ENCODE peak calls at places on chromosomes 2 and 18, in seven cellular contexts. One of them, this sample, is unnamed.

GRCh38 chr2:216740557-216741222 is 45.3 kb upstream of the IGFBP5 start:
- DNase-seq in lung: no peak
- DNase-seq in CD4-positive, CD25-positive, alpha-beta regulatory T cell: no peak
- DNase-seq in pancreas: no peak
- DNase-seq in A549: no peak
- DNase-seq in stomach: no peak
- DNase-seq in colonic mucosa: no peak
- DNase-seq in this sample: no peak

GRCh38 chr2:156457523-156458228 is 21.5 kb downstream of the GPD2 start:
- DNase-seq in CD4-positive, CD25-positive, alpha-beta regulatory T cell: no peak
- DNase-seq in pancreas: no peak
- DNase-seq in stomach: no peak
- DNase-seq in A549: no peak
- DNase-seq in colonic mucosa: no peak
- DNase-seq in lung: no peak
- DNase-seq in this sample: no peak

GRCh38 chr2:159169187-159169586 is 117.3 kb downstream of the WDSUB1 start:
- DNase-seq in colonic mucosa: no peak
- DNase-seq in A549: no peak
- DNase-seq in lung: no peak
- DNase-seq in pancreas: no peak
- DNase-seq in stomach: no peak
- DNase-seq in CD4-positive, CD25-positive, alpha-beta regulatory T cell: no peak
- DNase-seq in this sample: no peak

GRCh38 chr18:30376515-30376914 is 666.0 kb downstream of the DSC3 start:
- DNase-seq in lung: no peak
- DNase-seq in CD4-positive, CD25-positive, alpha-beta regulatory T cell: no peak
- DNase-seq in A549: peak
- DNase-seq in pancreas: no peak
- DNase-seq in colonic mucosa: no peak
- DNase-seq in stomach: no peak
- DNase-seq in this sample: no peak

GRCh38 chr18:36389027-36389426 is 91.5 kb downstream of the FHOD3 start:
- DNase-seq in A549: no peak
- DNase-seq in CD4-positive, CD25-positive, alpha-beta regulatory T cell: no peak
- DNase-seq in stomach: no peak
- DNase-seq in colonic mucosa: no peak
- DNase-seq in pancreas: no peak
- DNase-seq in lung: no peak
- DNase-seq in this sample: no peak

GRCh38 chr18:48613589-48613988 is 74.8 kb downstream of the CTIF start:
- DNase-seq in stomach: no peak
- DNase-seq in colonic mucosa: peak
- DNase-seq in pancreas: peak
- DNase-seq in CD4-positive, CD25-positive, alpha-beta regulatory T cell: no peak
- DNase-seq in A549: no peak
- DNase-seq in lung: no peak
- DNase-seq in this sample: no peak

GRCh38 chr18:25650201-25650941 is 298.4 kb upstream of the ZNF521 start:
- DNase-seq in lung: no peak
- DNase-seq in colonic mucosa: no peak
- DNase-seq in CD4-positive, CD25-positive, alpha-beta regulatory T cell: no peak
- DNase-seq in A549: no peak
- DNase-seq in pancreas: no peak
- DNase-seq in stomach: no peak
- DNase-seq in this sample: no peak

GRCh38 chr2:234588054-234588430 is 91.2 kb upstream of the ARL4C start:
- DNase-seq in colonic mucosa: no peak
- DNase-seq in pancreas: no peak
- DNase-seq in stomach: no peak
- DNase-seq in A549: no peak
- DNase-seq in CD4-positive, CD25-positive, alpha-beta regulatory T cell: no peak
- DNase-seq in lung: peak
- DNase-seq in this sample: no peak

GRCh38 chr2:167862296-167862695 is 385.1 kb downstream of the STK39 start:
- DNase-seq in stomach: no peak
- DNase-seq in CD4-positive, CD25-positive, alpha-beta regulatory T cell: no peak
- DNase-seq in A549: no peak
- DNase-seq in lung: no peak
- DNase-seq in pancreas: no peak
- DNase-seq in colonic mucosa: no peak
- DNase-seq in this sample: no peak

GRCh38 chr2:100655446-100655845 is 92.7 kb downstream of the PDCL3 start:
- DNase-seq in colonic mucosa: no peak
- DNase-seq in stomach: no peak
- DNase-seq in pancreas: no peak
- DNase-seq in A549: no peak
- DNase-seq in lung: no peak
- DNase-seq in CD4-positive, CD25-positive, alpha-beta regulatory T cell: no peak
- DNase-seq in this sample: no peak

GRCh38 chr18:53689886-53690285 is 534.6 kb downstream of the MBD2 start:
- DNase-seq in stomach: no peak
- DNase-seq in colonic mucosa: no peak
- DNase-seq in pancreas: no peak
- DNase-seq in lung: no peak
- DNase-seq in A549: no peak
- DNase-seq in CD4-positive, CD25-positive, alpha-beta regulatory T cell: no peak
- DNase-seq in this sample: peak

GRCh38 chr2:112811276-112811831 is 25.2 kb downstream of the IL1B start:
- DNase-seq in lung: no peak
- DNase-seq in CD4-positive, CD25-positive, alpha-beta regulatory T cell: no peak
- DNase-seq in pancreas: no peak
- DNase-seq in stomach: no peak
- DNase-seq in colonic mucosa: no peak
- DNase-seq in A549: no peak
- DNase-seq in this sample: no peak

GRCh38 chr2:112814278-112814677 is 22.3 kb downstream of the IL1B start:
- DNase-seq in CD4-positive, CD25-positive, alpha-beta regulatory T cell: no peak
- DNase-seq in pancreas: no peak
- DNase-seq in A549: no peak
- DNase-seq in lung: no peak
- DNase-seq in stomach: no peak
- DNase-seq in colonic mucosa: no peak
- DNase-seq in this sample: no peak

GRCh38 chr2:112812318-112813042 is 24.1 kb downstream of the IL1B start:
- DNase-seq in stomach: no peak
- DNase-seq in pancreas: no peak
- DNase-seq in lung: no peak
- DNase-seq in A549: no peak
- DNase-seq in CD4-positive, CD25-positive, alpha-beta regulatory T cell: no peak
- DNase-seq in colonic mucosa: no peak
- DNase-seq in this sample: no peak

GRCh38 chr2:112813043-112813966 is 23.3 kb downstream of the IL1B start:
- DNase-seq in colonic mucosa: no peak
- DNase-seq in A549: no peak
- DNase-seq in CD4-positive, CD25-positive, alpha-beta regulatory T cell: no peak
- DNase-seq in pancreas: no peak
- DNase-seq in stomach: no peak
- DNase-seq in lung: no peak
- DNase-seq in this sample: no peak

DNA sequence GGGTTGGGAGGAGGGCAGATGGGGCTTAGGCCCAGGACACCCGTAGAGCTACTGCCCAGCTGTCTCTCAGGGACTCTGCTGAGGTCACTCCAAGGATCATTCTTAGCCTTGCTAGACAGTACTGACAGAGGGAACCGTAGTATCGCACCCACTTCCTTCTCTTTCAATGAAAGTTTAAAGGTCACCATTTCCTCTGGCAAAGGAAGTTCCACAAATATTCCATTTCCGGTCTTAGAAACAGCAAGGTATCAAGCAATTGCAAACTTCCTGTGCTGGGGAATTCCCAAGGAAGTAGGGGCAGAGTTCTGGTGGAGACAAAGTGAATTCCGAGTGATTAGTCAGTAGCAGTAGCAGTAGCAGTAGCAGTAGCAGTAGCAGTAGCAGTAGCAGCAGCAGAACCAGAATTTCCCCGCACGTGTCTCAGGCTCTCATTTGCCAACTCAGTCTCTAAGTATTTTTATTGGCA is 24.7 kb downstream of the IL1B start:
- DNase-seq in A549: peak
- DNase-seq in pancreas: no peak
- DNase-seq in lung: no peak
- DNase-seq in CD4-positive, CD25-positive, alpha-beta regulatory T cell: no peak
- DNase-seq in stomach: no peak
- DNase-seq in colonic mucosa: peak
- DNase-seq in this sample: no peak
- H3K27ac ChIP-seq in A549: peak
- H3K27ac ChIP-seq in pancreas: no peak
- H3K27ac ChIP-seq in lung: peak
- H3K27ac ChIP-seq in CD4-positive, CD25-positive, alpha-beta regulatory T cell: no peak
- H3K27ac ChIP-seq in stomach: peak
- H3K27ac ChIP-seq in colonic mucosa: peak
- H3K27ac ChIP-seq in this sample: no peak

GRCh38 chr18:11283531-11284071 is 134.2 kb upstream of the PIEZO2 start:
- DNase-seq in pancreas: no peak
- DNase-seq in A549: no peak
- DNase-seq in CD4-positive, CD25-positive, alpha-beta regulatory T cell: no peak
- DNase-seq in colonic mucosa: no peak
- DNase-seq in lung: no peak
- DNase-seq in stomach: no peak
- DNase-seq in this sample: no peak
- H3K27ac ChIP-seq in pancreas: no peak
- H3K27ac ChIP-seq in A549: no peak
- H3K27ac ChIP-seq in CD4-positive, CD25-positive, alpha-beta regulatory T cell: no peak
- H3K27ac ChIP-seq in colonic mucosa: no peak
- H3K27ac ChIP-seq in lung: no peak
- H3K27ac ChIP-seq in stomach: no peak
- H3K27ac ChIP-seq in this sample: no peak

GRCh38 chr18:60404686-60405085 is 32.1 kb upstream of the MC4R start:
- DNase-seq in lung: no peak
- DNase-seq in stomach: no peak
- DNase-seq in pancreas: no peak
- DNase-seq in colonic mucosa: no peak
- DNase-seq in CD4-positive, CD25-positive, alpha-beta regulatory T cell: no peak
- DNase-seq in A549: no peak
- DNase-seq in this sample: peak
- H3K27ac ChIP-seq in lung: no peak
- H3K27ac ChIP-seq in stomach: no peak
- H3K27ac ChIP-seq in pancreas: no peak
- H3K27ac ChIP-seq in colonic mucosa: no peak
- H3K27ac ChIP-seq in CD4-positive, CD25-positive, alpha-beta regulatory T cell: no peak
- H3K27ac ChIP-seq in A549: no peak
- H3K27ac ChIP-seq in this sample: no peak

GRCh38 chr2:204751472-204751871 is 206.2 kb downstream of the PARD3B start:
- DNase-seq in lung: no peak
- DNase-seq in pancreas: no peak
- DNase-seq in A549: no peak
- DNase-seq in stomach: no peak
- DNase-seq in CD4-positive, CD25-positive, alpha-beta regulatory T cell: no peak
- DNase-seq in colonic mucosa: no peak
- DNase-seq in this sample: no peak

GRCh38 chr2:204754898-204755297 is 209.6 kb downstream of the PARD3B start:
- DNase-seq in A549: no peak
- DNase-seq in stomach: no peak
- DNase-seq in CD4-positive, CD25-positive, alpha-beta regulatory T cell: no peak
- DNase-seq in lung: no peak
- DNase-seq in colonic mucosa: no peak
- DNase-seq in pancreas: no peak
- DNase-seq in this sample: no peak

GRCh38 chr2:204748286-204748685 is 203.0 kb downstream of the PARD3B start:
- DNase-seq in colonic mucosa: no peak
- DNase-seq in CD4-positive, CD25-positive, alpha-beta regulatory T cell: no peak
- DNase-seq in lung: no peak
- DNase-seq in stomach: no peak
- DNase-seq in pancreas: no peak
- DNase-seq in A549: no peak
- DNase-seq in this sample: no peak

GRCh38 chr2:204753841-204754240 is 208.6 kb downstream of the PARD3B start:
- DNase-seq in CD4-positive, CD25-positive, alpha-beta regulatory T cell: no peak
- DNase-seq in stomach: no peak
- DNase-seq in lung: no peak
- DNase-seq in A549: no peak
- DNase-seq in pancreas: no peak
- DNase-seq in colonic mucosa: no peak
- DNase-seq in this sample: no peak

GRCh38 chr2:204749319-204749718 is 204.0 kb downstream of the PARD3B start:
- DNase-seq in CD4-positive, CD25-positive, alpha-beta regulatory T cell: no peak
- DNase-seq in stomach: no peak
- DNase-seq in lung: no peak
- DNase-seq in A549: no peak
- DNase-seq in colonic mucosa: no peak
- DNase-seq in pancreas: no peak
- DNase-seq in this sample: no peak
- H3K27ac ChIP-seq in CD4-positive, CD25-positive, alpha-beta regulatory T cell: no peak
- H3K27ac ChIP-seq in stomach: no peak
- H3K27ac ChIP-seq in lung: no peak
- H3K27ac ChIP-seq in A549: no peak
- H3K27ac ChIP-seq in colonic mucosa: no peak
- H3K27ac ChIP-seq in pancreas: no peak
- H3K27ac ChIP-seq in this sample: no peak

GRCh38 chr2:207630491-207630890 is 5.3 kb upstream of the METTL21A start:
- DNase-seq in pancreas: no peak
- DNase-seq in lung: no peak
- DNase-seq in A549: no peak
- DNase-seq in stomach: no peak
- DNase-seq in CD4-positive, CD25-positive, alpha-beta regulatory T cell: no peak
- DNase-seq in colonic mucosa: no peak
- DNase-seq in this sample: no peak
- H3K27ac ChIP-seq in pancreas: no peak
- H3K27ac ChIP-seq in lung: no peak
- H3K27ac ChIP-seq in A549: peak
- H3K27ac ChIP-seq in stomach: no peak
- H3K27ac ChIP-seq in CD4-positive, CD25-positive, alpha-beta regulatory T cell: no peak
- H3K27ac ChIP-seq in colonic mucosa: no peak
- H3K27ac ChIP-seq in this sample: no peak

GRCh38 chr2:74003494-74004211 is 18.9 kb downstream of the TET3 start:
- DNase-seq in A549: no peak
- DNase-seq in lung: no peak
- DNase-seq in stomach: no peak
- DNase-seq in colonic mucosa: no peak
- DNase-seq in pancreas: no peak
- DNase-seq in CD4-positive, CD25-positive, alpha-beta regulatory T cell: no peak
- DNase-seq in this sample: no peak

GRCh38 chr2:74006424-74006823 is 21.7 kb downstream of the TET3 start:
- DNase-seq in A549: no peak
- DNase-seq in pancreas: no peak
- DNase-seq in colonic mucosa: no peak
- DNase-seq in lung: no peak
- DNase-seq in CD4-positive, CD25-positive, alpha-beta regulatory T cell: no peak
- DNase-seq in stomach: no peak
- DNase-seq in this sample: no peak

GRCh38 chr2:74007120-74007519 is 22.4 kb downstream of the TET3 start:
- DNase-seq in pancreas: no peak
- DNase-seq in colonic mucosa: no peak
- DNase-seq in stomach: no peak
- DNase-seq in A549: no peak
- DNase-seq in lung: no peak
- DNase-seq in CD4-positive, CD25-positive, alpha-beta regulatory T cell: no peak
- DNase-seq in this sample: no peak

GRCh38 chr2:74004212-74005182 is 19.8 kb downstream of the TET3 start:
- DNase-seq in A549: no peak
- DNase-seq in stomach: no peak
- DNase-seq in colonic mucosa: no peak
- DNase-seq in lung: no peak
- DNase-seq in CD4-positive, CD25-positive, alpha-beta regulatory T cell: no peak
- DNase-seq in pancreas: no peak
- DNase-seq in this sample: no peak

DNA sequence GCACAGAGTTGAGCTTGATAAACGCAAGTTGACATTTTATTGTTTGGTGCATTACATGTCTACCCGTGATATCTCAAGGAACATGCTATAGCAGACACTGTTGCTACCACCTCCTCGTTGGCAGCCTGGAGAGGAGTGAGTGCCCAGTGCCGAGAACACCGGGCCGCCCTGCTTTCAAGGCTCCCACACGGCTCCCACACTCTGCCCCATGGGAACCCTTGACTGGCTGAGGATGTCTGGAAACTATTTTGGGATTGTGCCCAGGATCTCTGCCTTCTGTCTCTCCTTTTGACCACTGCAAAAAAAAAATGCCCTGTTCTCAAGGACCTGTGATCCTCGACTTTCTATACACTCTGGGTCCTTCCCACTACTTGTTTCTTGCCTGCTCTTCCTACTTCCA is 21.1 kb downstream of the TET3 start:
- DNase-seq in CD4-positive, CD25-positive, alpha-beta regulatory T cell: no peak
- DNase-seq in A549: no peak
- DNase-seq in colonic mucosa: no peak
- DNase-seq in pancreas: no peak
- DNase-seq in lung: no peak
- DNase-seq in stomach: no peak
- DNase-seq in this sample: no peak
- H3K27ac ChIP-seq in CD4-positive, CD25-positive, alpha-beta regulatory T cell: no peak
- H3K27ac ChIP-seq in A549: no peak
- H3K27ac ChIP-seq in colonic mucosa: no peak
- H3K27ac ChIP-seq in pancreas: no peak
- H3K27ac ChIP-seq in lung: no peak
- H3K27ac ChIP-seq in stomach: no peak
- H3K27ac ChIP-seq in this sample: no peak